ENCODE peak calls at places on chromosomes 3 and 15, in six cellular contexts. U, W, X, V, D and P are unnamed samples.

GRCh38 chr15:85533949-85534543 is 153.6 kb downstream of the AKAP13 start:
- DNase-seq in V (no peak), X (no peak), W (no peak), U (peak; percentile 45), D (no peak), P (peak; percentile 20)

GRCh38 chr3:8482960-8483665 is 18.5 kb upstream of the LMCD1 start:
- DNase-seq in D (no peak), U (no peak), X (peak; percentile 96), V (no peak), W (no peak), P (no peak)

GRCh38 chr3:48928679-48929078 is 10.0 kb downstream of the ARIH2 start:
- DNase-seq in W (no peak), D (no peak), U (no peak), V (no peak), X (peak; percentile 25), P (no peak)

GRCh38 chr3:61634678-61635077 is 73.3 kb downstream of the PTPRG start:
- DNase-seq in D (no peak), W (no peak), V (no peak), U (no peak), X (no peak), P (no peak)

GRCh38 chr3:129897026-129897425 is 3.5 kb upstream of the TMCC1 start:
- DNase-seq in X (no peak), V (no peak), U (no peak), D (no peak), W (no peak), P (no peak)

GRCh38 chr3:5426094-5426883 is 238.8 kb downstream of the EDEM1 start:
- DNase-seq in D (peak; percentile 83), W (peak; percentile 87), X (peak; percentile 67), V (peak; percentile 57), U (peak; percentile 45), P (peak; percentile 38)

GRCh38 chr15:82895983-82896382 is 56.5 kb downstream of the HOMER2 start:
- DNase-seq in X (no peak), U (no peak), D (no peak), W (no peak), V (no peak), P (no peak)

GRCh38 chr3:17546500-17546899 is 195.9 kb downstream of the TBC1D5 start:
- DNase-seq in D (no peak), V (no peak), U (no peak), W (no peak), X (no peak), P (no peak)

GRCh38 chr3:142857056-142857455 is 31.8 kb downstream of the PCOLCE2 start:
- DNase-seq in D (peak; percentile 79), U (no peak), V (no peak), X (no peak), W (no peak), P (no peak)

GRCh38 chr15:64938192-64938591 is 26.5 kb downstream of the ANKDD1A start:
- DNase-seq in W (no peak), D (no peak), V (no peak), U (no peak), X (peak; percentile 6), P (no peak)

GRCh38 chr3:95655363-95655986 is 1158.9 kb upstream of the EPHA6 start:
- DNase-seq in D (no peak), U (no peak), V (no peak), W (no peak), X (no peak), P (no peak)

GRCh38 chr3:12890610-12891390 is 49.4 kb upstream of the RPL32 start:
- DNase-seq in X (no peak), D (no peak), U (no peak), W (no peak), V (no peak), P (no peak)
- TF ChIP-seq CTCF in X (no peak), D (peak; percentile 35), U (no peak), W (no peak), V (no peak), P (no peak)

GRCh38 chr3:63908081-63908736 is 4.0 kb downstream of the SCAANT1 start:
- DNase-seq in W (no peak), X (peak; percentile 33), U (no peak), V (no peak), D (peak; percentile 33), P (no peak)
- TF ChIP-seq CTCF in W (no peak), X (peak; percentile 44), U (no peak), V (no peak), D (peak; percentile 27), P (no peak)

GRCh38 chr15:79310612-79310984 is 314 bp upstream of the TMED3 start:
- DNase-seq in U (no peak), D (peak; percentile 68), X (peak; percentile 41), W (no peak), V (no peak), P (no peak)

GRCh38 chr15:79311901-79312553 is 1.1 kb downstream of the TMED3 start:
- DNase-seq in W (no peak), D (no peak), U (peak; percentile 32), X (no peak), V (no peak), P (peak; percentile 25)

GRCh38 chr15:79308874-79309273 is 2.0 kb upstream of the TMED3 start:
- DNase-seq in X (no peak), D (no peak), W (no peak), V (no peak), U (no peak), P (no peak)

GRCh38 chr15:79314186-79314585 is 3.3 kb downstream of the TMED3 start:
- DNase-seq in D (no peak), W (no peak), X (no peak), V (no peak), U (no peak), P (no peak)

GRCh38 chr15:79310985-79311900 is at the start of gene TMED3:
- DNase-seq in W (no peak), X (peak; percentile 85), D (peak; percentile 87), V (peak; percentile 83), U (peak; percentile 98), P (peak; percentile 94)
- TF ChIP-seq CTCF in W (no peak), X (peak; percentile 15), D (no peak), V (no peak), U (peak; percentile 28), P (peak; percentile 42)

GRCh38 chr3:79364784-79365183 is 403.0 kb downstream of the ROBO1 start:
- DNase-seq in U (no peak), D (no peak), X (no peak), W (no peak), V (no peak), P (no peak)

GRCh38 chr3:79358327-79358726 is 409.5 kb downstream of the ROBO1 start:
- DNase-seq in W (no peak), D (no peak), V (no peak), U (no peak), X (no peak), P (no peak)

GRCh38 chr3:79366414-79366813 is 401.4 kb downstream of the ROBO1 start:
- DNase-seq in V (no peak), X (peak; percentile 13), W (no peak), U (no peak), D (no peak), P (no peak)

GRCh38 chr3:79367066-79367465 is 400.7 kb downstream of the ROBO1 start:
- DNase-seq in D (no peak), U (no peak), X (peak; percentile 65), V (no peak), W (no peak), P (no peak)

GRCh38 chr3:79361748-79362378 is 405.9 kb downstream of the ROBO1 start:
- DNase-seq in X (peak; percentile 71), W (no peak), D (peak; percentile 69), U (peak; percentile 20), V (peak; percentile 20), P (no peak)
- TF ChIP-seq CTCF in X (peak; percentile 76), W (no peak), D (peak; percentile 73), U (peak; percentile 54), V (peak; percentile 50), P (peak; percentile 71)

GRCh38 chr3:121989943-121990342 is 32.1 kb downstream of the ILDR1 start:
- DNase-seq in V (no peak), W (no peak), D (peak; percentile 48), U (no peak), X (no peak), P (no peak)
- TF ChIP-seq CTCF in V (no peak), W (no peak), D (peak; percentile 41), U (peak; percentile 10), X (no peak), P (no peak)

GRCh38 chr3:64773150-64773549 is 85.3 kb upstream of the ADAMTS9 start:
- DNase-seq in U (no peak), X (no peak), D (no peak), W (no peak), V (no peak), P (no peak)
- TF ChIP-seq CTCF in U (no peak), X (no peak), D (no peak), W (no peak), V (no peak), P (no peak)

GRCh38 chr3:149291178-149291577 is 42.3 kb downstream of the TM4SF18 start:
- DNase-seq in D (peak; percentile 64), X (no peak), V (no peak), U (peak; percentile 39), W (no peak), P (no peak)
- TF ChIP-seq CTCF in D (peak; percentile 86), X (peak; percentile 56), V (peak; percentile 13), U (peak; percentile 40), W (no peak), P (peak; percentile 71)

GRCh38 chr3:46360904-46361303 is 7.0 kb downstream of the CCR2 start:
- DNase-seq in V (peak; percentile 52), D (no peak), U (no peak), W (no peak), X (no peak), P (peak; percentile 20)
- TF ChIP-seq CTCF in V (no peak), D (no peak), U (no peak), W (no peak), X (no peak), P (peak; percentile 12)

DNA sequence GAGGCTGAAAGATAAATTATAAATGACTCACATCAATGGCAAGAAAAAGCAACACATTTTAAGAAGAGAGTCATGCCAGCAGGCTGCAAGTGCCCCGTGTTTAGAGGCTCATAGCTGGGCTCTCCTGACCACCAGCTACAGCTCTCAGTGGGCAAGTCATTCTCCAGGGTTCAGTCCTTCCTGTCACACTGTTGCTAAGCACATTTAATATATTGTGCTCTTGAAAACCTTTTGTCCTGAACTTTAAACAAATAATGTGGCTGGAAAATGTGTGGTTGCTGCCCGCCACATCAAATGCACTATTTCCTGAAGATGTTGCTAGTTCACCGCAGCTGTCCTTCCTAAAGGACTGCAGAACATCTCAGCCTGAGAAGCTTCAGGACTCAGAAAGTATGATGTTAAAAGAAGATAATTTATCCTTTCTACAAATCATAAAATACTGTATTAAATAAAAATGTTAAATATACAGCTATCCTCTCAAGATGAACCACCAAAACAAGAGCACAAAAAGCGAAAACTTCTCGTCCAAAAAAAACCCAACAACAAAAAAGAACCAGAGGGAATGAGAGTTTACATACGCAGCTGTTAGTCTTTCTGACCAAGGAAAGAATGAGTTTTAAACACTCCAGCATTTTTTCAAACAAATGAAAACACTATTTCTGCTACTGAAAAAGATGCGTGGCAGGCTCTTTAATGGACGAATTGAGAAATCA is 956 bp downstream of the TARS3 start:
- DNase-seq in U (peak; percentile 57), W (no peak), D (no peak), X (peak; percentile 62), V (no peak), P (peak; percentile 53)
- TF ChIP-seq CTCF in U (no peak), W (no peak), D (no peak), X (no peak), V (no peak), P (no peak)